ENCODE peak calls at places on chromosomes 1 and 21, in seven cellular contexts. T, B, S, M, O, E and R are unnamed samples.

GRCh38 chr21:28537371-28538079 is 455.2 kb downstream of the LTN1 start:
- DNase-seq in O (peak; percentile 97), E (no peak), M (no peak), S (no peak), T (no peak), B (no peak), R (peak; percentile 52)

GRCh38 chr21:31908106-31909031 is 35.5 kb downstream of the HUNK start:
- DNase-seq in E (peak; percentile 83), S (no peak), O (peak; percentile 63), B (no peak), M (no peak), T (no peak), R (no peak)

GRCh38 chr1:67749844-67750689 is 65.1 kb downstream of the GADD45A start:
- DNase-seq in T (no peak), S (no peak), O (peak; percentile 48), M (no peak), B (no peak), E (peak; percentile 74), R (peak; percentile 92)

GRCh38 chr1:119010201-119010600 is 22.1 kb upstream of the TBX15 start:
- DNase-seq in B (no peak), S (no peak), E (no peak), O (peak; percentile 33), M (no peak), T (no peak), R (peak; percentile 57)

GRCh38 chr1:84504580-84505021 is 1.6 kb upstream of the SPATA1 start:
- DNase-seq in O (peak; percentile 33), E (no peak), B (no peak), M (no peak), T (no peak), S (no peak), R (peak; percentile 41)

GRCh38 chr1:23422313-23422877 is 2.2 kb downstream of the TCEA3 start:
- DNase-seq in O (no peak), M (peak; percentile 38), B (no peak), S (peak; percentile 32), T (peak; percentile 26), E (no peak), R (peak; percentile 73)

GRCh38 chr1:207817778-207818751 is 66.2 kb downstream of the CD46 start:
- DNase-seq in O (no peak), M (no peak), B (no peak), T (no peak), S (no peak), E (no peak), R (no peak)

GRCh38 chr1:24803220-24803619 is 58.0 kb downstream of the CLIC4 start:
- DNase-seq in S (no peak), O (no peak), E (no peak), M (no peak), T (no peak), B (no peak), R (no peak)

GRCh38 chr1:116679091-116679827 is 11.7 kb upstream of the IGSF3 start:
- DNase-seq in M (no peak), S (no peak), E (peak; percentile 56), T (no peak), O (no peak), B (no peak), R (no peak)

GRCh38 chr1:236502972-236503639 is 20.7 kb upstream of the LGALS8 start:
- DNase-seq in M (no peak), E (peak; percentile 89), B (no peak), S (no peak), T (no peak), O (no peak), R (peak; percentile 87)

GRCh38 chr21:34074283-34075098 is 1.1 kb downstream of the MRPS6 start:
- DNase-seq in S (peak; percentile 26), E (peak; percentile 75), M (no peak), B (no peak), T (no peak), O (no peak), R (no peak)

GRCh38 chr1:56477164-56478111 is 101.9 kb downstream of the PLPP3 start:
- DNase-seq in T (no peak), S (no peak), M (no peak), E (peak; percentile 83), O (no peak), B (no peak), R (no peak)

GRCh38 chr1:21121764-21122471 is 54.8 kb downstream of the EIF4G3 start:
- DNase-seq in S (no peak), T (no peak), E (no peak), M (no peak), O (no peak), B (no peak), R (no peak)

GRCh38 chr1:83530506-83530905 is 468.4 kb downstream of the TTLL7 start:
- DNase-seq in E (no peak), O (no peak), M (no peak), B (no peak), S (no peak), T (no peak), R (no peak)

GRCh38 chr1:236282159-236282716 is 480 bp upstream of the ERO1B start:
- DNase-seq in T (no peak), E (no peak), O (no peak), B (peak; percentile 17), S (no peak), M (no peak), R (no peak)

GRCh38 chr1:25642710-25643109 is 26.1 kb downstream of the MAN1C1 start:
- DNase-seq in E (peak; percentile 45), O (no peak), S (peak; percentile 68), B (peak; percentile 31), T (peak; percentile 37), M (peak; percentile 57), R (peak; percentile 52)

GRCh38 chr1:153789478-153790148 is 14.4 kb downstream of the SLC27A3 start:
- DNase-seq in E (peak; percentile 49), T (no peak), S (no peak), B (no peak), O (no peak), M (no peak), R (no peak)

GRCh38 chr1:68213843-68214242 is 18.5 kb downstream of the WLS start:
- DNase-seq in O (no peak), M (no peak), T (no peak), E (no peak), S (no peak), B (no peak), R (no peak)

GRCh38 chr1:38052750-38053415 is 6.3 kb upstream of the POU3F1 start:
- DNase-seq in T (no peak), E (peak; percentile 86), M (no peak), S (no peak), B (no peak), O (no peak), R (no peak)

GRCh38 chr1:161379071-161379470 is 11.4 kb upstream of the CFAP126 start:
- DNase-seq in M (no peak), S (no peak), T (no peak), O (no peak), E (peak; percentile 80), B (no peak), R (no peak)

GRCh38 chr21:36847189-36847588 is 119.3 kb downstream of the HLCS start:
- DNase-seq in M (no peak), S (no peak), T (no peak), B (no peak), E (no peak), O (no peak), R (peak; percentile 79)

GRCh38 chr1:43256675-43257570 is 12.9 kb upstream of the TMEM125 start:
- DNase-seq in E (no peak), B (no peak), T (no peak), M (no peak), O (no peak), S (no peak), R (no peak)

GRCh38 chr1:35885961-35886558 is 3.1 kb downstream of the AGO1 start:
- DNase-seq in E (peak; percentile 97), O (no peak), S (no peak), B (no peak), T (no peak), M (no peak), R (no peak)

GRCh38 chr21:34790834-34791233 is 122.0 kb downstream of the CLIC6 start:
- DNase-seq in S (no peak), B (no peak), E (no peak), M (no peak), O (no peak), T (no peak), R (no peak)

GRCh38 chr1:184075040-184076029 is 23.8 kb downstream of the TSEN15 start:
- DNase-seq in O (peak; percentile 37), S (no peak), B (no peak), E (no peak), M (no peak), T (no peak), R (peak; percentile 61)

GRCh38 chr1:192158181-192158580 is at the start of gene RGS18:
- DNase-seq in M (no peak), E (no peak), T (no peak), B (no peak), S (no peak), O (no peak), R (no peak)

GRCh38 chr21:37915941-37916794 is at the start of gene KCNJ6:
- DNase-seq in B (no peak), E (peak; percentile 93), M (no peak), O (no peak), T (no peak), S (peak; percentile 43), R (peak; percentile 4)

GRCh38 chr21:38037416-38037815 is 121.2 kb upstream of the KCNJ6 start:
- DNase-seq in B (no peak), E (no peak), O (no peak), S (no peak), T (no peak), M (no peak), R (peak; percentile 24)

GRCh38 chr1:180151508-180151907 is 3.2 kb upstream of the QSOX1 start:
- DNase-seq in T (no peak), B (no peak), S (no peak), O (peak; percentile 98), E (no peak), M (no peak), R (peak; percentile 86)

GRCh38 chr1:45687753-45688737 is at the start of gene TMEM69:
- DNase-seq in O (peak; percentile 86), E (peak; percentile 91), T (peak; percentile 58), M (peak; percentile 54), S (peak; percentile 78), B (peak; percentile 39), R (peak; percentile 84)

GRCh38 chr1:156943756-156944155 is 23.3 kb downstream of the LRRC71 start:
- DNase-seq in T (no peak), S (no peak), M (no peak), E (no peak), O (no peak), B (no peak), R (no peak)

GRCh38 chr1:64292399-64292798 is 89.0 kb downstream of the UBE2U start:
- DNase-seq in T (no peak), E (no peak), O (no peak), S (no peak), M (no peak), B (no peak), R (no peak)

GRCh38 chr1:221840511-221841243 is 98.8 kb upstream of the DUSP10 start:
- DNase-seq in T (no peak), O (no peak), B (no peak), S (no peak), M (no peak), E (no peak), R (no peak)

GRCh38 chr1:64163972-64164371 is 39.5 kb upstream of the UBE2U start:
- DNase-seq in O (peak; percentile 14), E (peak; percentile 60), S (no peak), T (no peak), B (no peak), M (no peak), R (peak; percentile 32)

GRCh38 chr21:33884361-33885157 is 31.0 kb downstream of the ATP5PO start:
- DNase-seq in E (no peak), M (no peak), T (no peak), O (no peak), B (no peak), S (no peak), R (no peak)

GRCh38 chr1:36667836-36668235 is 185.1 kb upstream of the CSF3R start:
- DNase-seq in T (no peak), S (no peak), E (no peak), B (no peak), M (no peak), O (no peak), R (no peak)

GRCh38 chr1:5716126-5716525 is 276.1 kb downstream of the NPHP4 start:
- DNase-seq in T (no peak), S (no peak), E (no peak), O (no peak), B (no peak), M (no peak), R (no peak)